ENCODE peak calls at places on chromosomes 12 and 14, in seven cellular contexts. D is H9, V is neuronal stem cell, P is trophoblast cell, B is mesendoderm, C is H1, K is IMR-90. W is an unnamed sample.

GRCh38 chr12:32332446-32332845 is 66.9 kb upstream of the FGD4 start:
- DNase-seq in D (no peak), V (no peak), P (no peak), B (no peak), C (no peak), K (no peak), W (peak)

GRCh38 chr14:23070262-23071129 is 13.2 kb upstream of the CDH24 start:
- DNase-seq in D (no peak), V (no peak), P (no peak), B (peak), C (no peak), K (no peak), W (no peak)

GRCh38 chr12:122021822-122022392 is at the start of gene BCL7A:
- DNase-seq in D (peak), V (peak), P (no peak), B (peak), C (peak), K (peak), W (peak)

GRCh38 chr14:94138256-94138655 is 8.9 kb upstream of the IFI27L2 start:
- DNase-seq in D (no peak), V (no peak), P (no peak), B (no peak), C (peak), K (no peak), W (no peak)

GRCh38 chr12:50647479-50647878 is 116.4 kb upstream of the ATF1 start:
- DNase-seq in D (no peak), V (no peak), P (peak), B (peak), C (no peak), K (peak), W (no peak)

GRCh38 chr14:91373591-91374245 is 43.9 kb downstream of the CCDC88C start:
- DNase-seq in D (no peak), V (no peak), P (no peak), B (no peak), C (no peak), K (no peak), W (no peak)

GRCh38 chr12:4506870-4507269 is 31.8 kb upstream of the RAD51AP1 start:
- DNase-seq in D (no peak), V (no peak), P (no peak), B (no peak), C (no peak), K (peak), W (peak)

GRCh38 chr12:111791507-111791906 is 24.8 kb downstream of the ALDH2 start:
- DNase-seq in D (no peak), V (no peak), P (no peak), B (no peak), C (no peak), K (no peak), W (no peak)

GRCh38 chr12:50537538-50537919 is 32.7 kb downstream of the DIP2B start:
- DNase-seq in D (no peak), V (no peak), P (no peak), B (no peak), C (no peak), K (peak), W (peak)

GRCh38 chr12:94571556-94571955 is 78.8 kb downstream of the TMCC3 start:
- DNase-seq in D (no peak), V (no peak), P (peak), B (no peak), C (no peak), K (peak), W (peak)

GRCh38 chr12:125525879-125526278 is 460.6 kb downstream of the AACS start:
- DNase-seq in D (no peak), V (no peak), P (no peak), B (no peak), C (no peak), K (no peak), W (no peak)

GRCh38 chr12:125530876-125531275 is 465.6 kb downstream of the AACS start:
- DNase-seq in D (no peak), V (no peak), P (no peak), B (no peak), C (no peak), K (no peak), W (no peak)

GRCh38 chr12:125533434-125534029 is 468.3 kb downstream of the AACS start:
- DNase-seq in D (peak), V (peak), P (no peak), B (peak), C (peak), K (no peak), W (no peak)

GRCh38 chr12:125528300-125528699 is 463.1 kb downstream of the AACS start:
- DNase-seq in D (no peak), V (no peak), P (no peak), B (no peak), C (no peak), K (no peak), W (no peak)
- H3K18ac ChIP-seq in D (no peak), V (no peak), P (no peak), B (no peak), C (no peak), K (no peak), W (no peak)

GRCh38 chr12:2246358-2246757 is 193.6 kb downstream of the CACNA1C start:
- DNase-seq in D (no peak), V (no peak), P (no peak), B (no peak), C (no peak), K (peak), W (no peak)

GRCh38 chr12:2250797-2251196 is 198.0 kb downstream of the CACNA1C start:
- DNase-seq in D (no peak), V (no peak), P (no peak), B (no peak), C (no peak), K (no peak), W (peak)

GRCh38 chr12:2247109-2247508 is 194.3 kb downstream of the CACNA1C start:
- DNase-seq in D (no peak), V (no peak), P (no peak), B (no peak), C (no peak), K (no peak), W (no peak)

GRCh38 chr12:2248901-2249381 is 196.2 kb downstream of the CACNA1C start:
- DNase-seq in D (no peak), V (no peak), P (no peak), B (no peak), C (no peak), K (peak), W (peak)

DNA sequence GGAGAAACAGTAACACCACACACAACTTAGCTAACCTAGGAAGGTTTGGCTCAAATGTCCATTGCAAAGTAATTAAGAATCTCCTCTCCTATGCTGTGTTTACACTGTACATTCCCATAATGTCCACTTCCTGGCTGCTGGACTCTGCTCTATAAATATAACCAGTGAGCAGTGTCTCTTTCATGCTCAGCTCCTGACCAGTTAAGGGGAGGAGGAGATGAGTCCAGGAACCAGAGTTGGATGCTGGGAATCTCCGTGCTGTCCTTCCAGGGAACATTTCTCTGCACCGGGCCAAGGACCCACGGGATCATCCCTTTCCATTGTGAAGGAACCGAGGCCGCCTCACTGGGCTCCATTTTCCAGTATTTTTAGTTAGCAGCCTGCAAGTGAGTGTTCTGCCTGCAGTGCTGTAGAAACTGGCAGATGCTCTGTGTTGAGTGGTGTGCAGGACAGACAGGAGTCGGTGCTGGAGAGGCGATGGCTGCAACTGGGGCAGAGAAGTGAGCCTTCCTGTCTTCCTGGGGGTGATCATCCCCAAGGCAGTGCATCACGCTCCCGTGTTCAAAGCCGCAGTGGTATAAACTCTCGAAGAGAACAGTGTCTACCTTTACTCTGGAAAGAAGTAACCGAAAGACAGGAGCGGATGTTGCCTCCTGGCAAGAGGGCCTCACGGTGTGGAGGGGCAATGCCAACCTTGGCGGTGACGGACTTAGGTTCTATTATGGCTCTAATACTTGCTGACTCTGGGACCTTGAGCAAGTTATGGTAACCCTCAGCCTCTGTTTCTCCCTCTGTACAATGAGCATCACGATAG is 195.5 kb downstream of the CACNA1C start:
- DNase-seq in D (no peak), V (no peak), P (no peak), B (no peak), C (no peak), K (peak), W (peak)
- H2BK5ac ChIP-seq in D (no peak), V (no peak), P (no peak), B (no peak), C (no peak), K (peak), W (no peak)

GRCh38 chr14:32345311-32345771 is 16.2 kb downstream of the AKAP6 start:
- DNase-seq in D (no peak), V (no peak), P (no peak), B (peak), C (no peak), K (peak), W (peak)

GRCh38 chr14:32343926-32344430 is 14.9 kb downstream of the AKAP6 start:
- DNase-seq in D (no peak), V (no peak), P (no peak), B (no peak), C (no peak), K (no peak), W (peak)

GRCh38 chr14:32350020-32350419 is 20.9 kb downstream of the AKAP6 start:
- DNase-seq in D (no peak), V (no peak), P (no peak), B (no peak), C (no peak), K (no peak), W (no peak)

GRCh38 chr14:32352631-32353030 is 23.5 kb downstream of the AKAP6 start:
- DNase-seq in D (no peak), V (no peak), P (no peak), B (no peak), C (no peak), K (no peak), W (no peak)

DNA sequence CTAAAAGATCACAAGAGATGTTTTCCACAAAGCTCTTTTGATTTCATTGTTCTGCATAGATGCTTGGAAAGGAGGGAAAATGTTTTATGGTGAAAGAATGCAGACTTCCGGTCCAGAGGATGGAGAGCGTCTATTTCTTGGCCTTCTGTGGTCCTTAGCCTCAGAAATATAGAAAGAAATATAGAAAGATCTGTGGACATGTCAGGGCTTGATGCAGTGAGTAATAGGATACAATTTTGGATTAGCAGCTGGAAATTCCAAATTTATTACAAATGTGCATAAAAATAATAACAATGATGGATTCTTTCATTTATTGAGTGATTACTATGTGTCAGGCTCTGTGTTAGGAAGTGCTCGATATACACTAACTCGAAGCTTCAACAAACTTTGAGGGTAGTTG is 20.2 kb downstream of the AKAP6 start:
- DNase-seq in D (no peak), V (no peak), P (no peak), B (no peak), C (no peak), K (no peak), W (no peak)
- H3K18ac ChIP-seq in D (no peak), V (no peak), P (no peak), B (no peak), C (no peak), K (no peak), W (no peak)

GRCh38 chr14:61927521-61927920 is 165.3 kb downstream of the SNAPC1 start:
- DNase-seq in D (no peak), V (no peak), P (peak), B (peak), C (no peak), K (peak), W (peak)
- H2BK5ac ChIP-seq in D (no peak), V (no peak), P (peak), B (no peak), C (no peak), K (peak), W (no peak)

DNA sequence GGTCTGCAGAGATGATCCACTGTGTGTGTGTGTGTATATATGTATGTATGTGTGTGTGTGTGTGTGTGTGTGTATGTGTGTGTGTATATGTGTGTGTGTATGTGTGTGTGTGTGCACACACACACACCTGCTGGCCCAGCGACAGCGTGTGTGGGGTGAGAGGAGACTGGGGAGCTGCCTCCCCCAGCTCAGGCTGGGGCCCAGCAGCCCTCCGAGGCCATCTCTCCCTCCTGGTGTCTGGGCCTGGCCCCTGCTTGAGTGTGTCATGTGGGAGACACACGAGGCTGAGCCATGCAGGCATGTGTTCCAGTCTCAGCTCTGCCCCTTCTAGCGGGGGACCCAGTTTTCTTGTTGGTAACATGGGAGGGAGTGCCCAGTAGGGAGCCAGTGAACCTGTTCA is 10.0 kb upstream of the TNFAIP2 start:
- DNase-seq in D (no peak), V (no peak), P (no peak), B (no peak), C (no peak), K (no peak), W (no peak)
- H3K18ac ChIP-seq in D (no peak), V (peak), P (no peak), B (no peak), C (no peak), K (no peak), W (peak)

DNA sequence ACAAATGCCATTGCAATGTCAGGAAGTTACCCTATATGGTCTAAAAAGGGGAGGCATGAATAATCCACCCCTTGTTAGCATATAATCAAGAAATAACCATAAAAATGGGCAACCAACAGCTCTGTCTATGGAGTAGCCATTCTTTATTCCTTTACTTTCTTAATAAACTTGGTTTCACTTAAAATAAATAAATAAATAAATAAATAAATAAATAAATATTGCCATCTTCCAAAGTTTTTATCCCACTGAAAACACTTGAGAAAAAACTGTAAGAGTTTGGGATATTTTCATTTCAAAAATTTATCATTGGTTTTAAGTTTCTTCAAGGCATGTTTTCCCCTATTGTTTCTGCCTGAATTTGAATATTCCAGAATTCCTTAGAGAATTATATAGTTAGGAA is 89.8 kb downstream of the SYT10 start:
- DNase-seq in D (no peak), V (no peak), P (no peak), B (no peak), C (no peak), K (no peak), W (no peak)
- H2BK5ac ChIP-seq in D (no peak), V (no peak), P (no peak), B (no peak), C (no peak), K (no peak), W (no peak)

DNA sequence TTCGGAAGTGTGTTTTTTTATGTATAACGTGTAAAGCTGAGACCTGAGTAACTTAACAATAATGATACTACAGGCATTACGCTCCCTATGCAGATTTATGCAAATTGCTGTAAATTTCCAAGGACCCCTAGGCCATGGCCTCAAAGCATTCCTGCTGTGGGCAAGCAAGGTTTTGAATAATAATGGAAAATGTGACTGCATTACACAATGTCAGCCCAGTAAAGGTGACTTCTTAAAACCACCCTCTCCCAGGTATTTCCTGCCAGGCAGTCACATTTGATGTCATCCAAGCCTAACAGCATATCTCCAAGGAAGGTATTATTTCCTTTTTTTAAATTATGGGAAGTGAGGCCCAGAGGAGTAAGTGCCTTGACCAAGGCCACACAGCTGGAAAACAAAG is 621.0 kb downstream of the BCL11B start:
- DNase-seq in D (peak), V (no peak), P (no peak), B (peak), C (no peak), K (no peak), W (no peak)
- H3K18ac ChIP-seq in D (no peak), V (no peak), P (no peak), B (peak), C (no peak), K (no peak), W (no peak)

GRCh38 chr14:90256354-90257131 is at the start of gene PSMC1:
- DNase-seq in D (peak), V (peak), P (peak), B (peak), C (peak), K (peak), W (peak)
- H2BK5ac ChIP-seq in D (peak), V (no peak), P (peak), B (no peak), C (peak), K (peak), W (no peak)